ENCODE peak calls at places on chromosomes 16 and 17, in six cellular contexts. One of them, this sample, is unnamed.

GRCh38 chr17:82716383-82717181 is at the start of gene FN3KRP:
- DNase-seq in upper lobe of right lung: peak
- DNase-seq in heart right ventricle: peak
- DNase-seq in fibroblast of mammary gland: peak
- DNase-seq in fibroblast of pulmonary artery: peak
- DNase-seq in hepatocyte: peak
- DNase-seq in this sample: peak

GRCh38 chr17:45302649-45303173 is 14.1 kb downstream of the MAP3K14 start:
- DNase-seq in fibroblast of mammary gland: peak
- DNase-seq in upper lobe of right lung: no peak
- DNase-seq in heart right ventricle: no peak
- DNase-seq in hepatocyte: no peak
- DNase-seq in fibroblast of pulmonary artery: peak
- DNase-seq in this sample: peak

GRCh38 chr16:5642470-5642869 is 544.9 kb upstream of the EEF2KMT start:
- DNase-seq in heart right ventricle: no peak
- DNase-seq in hepatocyte: no peak
- DNase-seq in upper lobe of right lung: no peak
- DNase-seq in fibroblast of mammary gland: no peak
- DNase-seq in fibroblast of pulmonary artery: no peak
- DNase-seq in this sample: no peak

GRCh38 chr16:54633943-54634362 is 296.7 kb upstream of the IRX5 start:
- DNase-seq in upper lobe of right lung: no peak
- DNase-seq in fibroblast of mammary gland: peak
- DNase-seq in heart right ventricle: peak
- DNase-seq in hepatocyte: no peak
- DNase-seq in fibroblast of pulmonary artery: peak
- DNase-seq in this sample: peak

GRCh38 chr17:142102-142661 is 4.8 kb downstream of the SCGB1C2 start:
- DNase-seq in fibroblast of mammary gland: peak
- DNase-seq in upper lobe of right lung: peak
- DNase-seq in hepatocyte: no peak
- DNase-seq in heart right ventricle: peak
- DNase-seq in fibroblast of pulmonary artery: peak
- DNase-seq in this sample: no peak

GRCh38 chr17:6523330-6523729 is 33.0 kb downstream of the PITPNM3 start:
- DNase-seq in fibroblast of mammary gland: peak
- DNase-seq in upper lobe of right lung: peak
- DNase-seq in fibroblast of pulmonary artery: peak
- DNase-seq in hepatocyte: peak
- DNase-seq in heart right ventricle: no peak
- DNase-seq in this sample: peak

GRCh38 chr17:507441-507840 is 154.8 kb upstream of the RPH3AL start:
- DNase-seq in heart right ventricle: no peak
- DNase-seq in upper lobe of right lung: no peak
- DNase-seq in fibroblast of pulmonary artery: no peak
- DNase-seq in hepatocyte: no peak
- DNase-seq in fibroblast of mammary gland: no peak
- DNase-seq in this sample: no peak

GRCh38 chr16:24984101-24984500 is 31.1 kb downstream of the ARHGAP17 start:
- DNase-seq in fibroblast of pulmonary artery: no peak
- DNase-seq in upper lobe of right lung: no peak
- DNase-seq in hepatocyte: no peak
- DNase-seq in heart right ventricle: no peak
- DNase-seq in fibroblast of mammary gland: no peak
- DNase-seq in this sample: no peak

GRCh38 chr17:73644145-73645049 is at the start of gene SDK2:
- DNase-seq in hepatocyte: peak
- DNase-seq in fibroblast of pulmonary artery: no peak
- DNase-seq in fibroblast of mammary gland: no peak
- DNase-seq in heart right ventricle: no peak
- DNase-seq in upper lobe of right lung: peak
- DNase-seq in this sample: no peak

GRCh38 chr16:4194661-4195060 is 47.2 kb downstream of the SRL start:
- DNase-seq in heart right ventricle: no peak
- DNase-seq in fibroblast of pulmonary artery: no peak
- DNase-seq in hepatocyte: no peak
- DNase-seq in fibroblast of mammary gland: no peak
- DNase-seq in upper lobe of right lung: no peak
- DNase-seq in this sample: no peak

GRCh38 chr17:33012522-33013033 is 20.9 kb downstream of the SPACA3 start:
- DNase-seq in fibroblast of pulmonary artery: peak
- DNase-seq in upper lobe of right lung: no peak
- DNase-seq in heart right ventricle: no peak
- DNase-seq in fibroblast of mammary gland: peak
- DNase-seq in hepatocyte: peak
- DNase-seq in this sample: peak

GRCh38 chr17:83162035-83162745 is 82.8 kb downstream of the METRNL start:
- DNase-seq in hepatocyte: no peak
- DNase-seq in heart right ventricle: no peak
- DNase-seq in fibroblast of pulmonary artery: no peak
- DNase-seq in upper lobe of right lung: no peak
- DNase-seq in fibroblast of mammary gland: no peak
- DNase-seq in this sample: no peak

GRCh38 chr16:11639925-11640899 is 28.0 kb upstream of the SNN start:
- DNase-seq in upper lobe of right lung: peak
- DNase-seq in hepatocyte: peak
- DNase-seq in heart right ventricle: peak
- DNase-seq in fibroblast of pulmonary artery: peak
- DNase-seq in fibroblast of mammary gland: peak
- DNase-seq in this sample: peak

GRCh38 chr16:67872131-67872630 is 671 bp upstream of the EDC4 start:
- DNase-seq in heart right ventricle: no peak
- DNase-seq in hepatocyte: no peak
- DNase-seq in fibroblast of mammary gland: no peak
- DNase-seq in fibroblast of pulmonary artery: no peak
- DNase-seq in upper lobe of right lung: no peak
- DNase-seq in this sample: no peak

GRCh38 chr16:90057738-90058173 is 19.4 kb downstream of the PRDM7 start:
- DNase-seq in hepatocyte: peak
- DNase-seq in fibroblast of pulmonary artery: peak
- DNase-seq in fibroblast of mammary gland: peak
- DNase-seq in upper lobe of right lung: no peak
- DNase-seq in heart right ventricle: no peak
- DNase-seq in this sample: peak

GRCh38 chr17:43966276-43966675 is 12.5 kb upstream of the PYY start:
- DNase-seq in upper lobe of right lung: no peak
- DNase-seq in heart right ventricle: no peak
- DNase-seq in fibroblast of pulmonary artery: no peak
- DNase-seq in hepatocyte: no peak
- DNase-seq in fibroblast of mammary gland: no peak
- DNase-seq in this sample: no peak

DNA sequence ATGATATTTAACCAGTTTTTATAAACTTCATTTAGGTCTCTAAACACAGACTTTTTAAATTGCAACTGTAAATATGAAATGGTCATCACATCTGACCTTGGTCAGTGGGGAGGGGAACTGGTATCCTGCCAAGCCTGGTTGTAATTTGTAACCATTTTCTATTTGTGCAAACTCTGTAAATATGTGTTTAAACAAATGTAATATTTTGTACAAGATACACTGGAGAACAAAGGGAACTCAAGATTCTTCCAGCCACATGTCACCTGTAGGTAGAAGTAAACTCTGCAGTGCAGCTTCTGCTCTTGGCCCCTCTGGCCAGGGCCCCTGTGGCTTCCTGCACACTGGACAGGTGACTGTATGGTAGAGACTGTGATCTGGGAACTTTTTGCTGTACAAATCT is 35.8 kb downstream of the AKAP1 start:
- DNase-seq in fibroblast of pulmonary artery: no peak
- DNase-seq in upper lobe of right lung: no peak
- DNase-seq in fibroblast of mammary gland: no peak
- DNase-seq in hepatocyte: no peak
- DNase-seq in heart right ventricle: no peak
- DNase-seq in this sample: no peak
- H3K4me3 ChIP-seq in fibroblast of pulmonary artery: no peak
- H3K4me3 ChIP-seq in upper lobe of right lung: no peak
- H3K4me3 ChIP-seq in fibroblast of mammary gland: no peak
- H3K4me3 ChIP-seq in hepatocyte: no peak
- H3K4me3 ChIP-seq in heart right ventricle: no peak
- H3K4me3 ChIP-seq in this sample: no peak

GRCh38 chr17:13074026-13074425 is 56.2 kb upstream of the ELAC2 start:
- DNase-seq in fibroblast of mammary gland: peak
- DNase-seq in upper lobe of right lung: no peak
- DNase-seq in hepatocyte: no peak
- DNase-seq in heart right ventricle: no peak
- DNase-seq in fibroblast of pulmonary artery: peak
- DNase-seq in this sample: peak

GRCh38 chr17:13073013-13073412 is 55.2 kb upstream of the ELAC2 start:
- DNase-seq in fibroblast of pulmonary artery: no peak
- DNase-seq in fibroblast of mammary gland: no peak
- DNase-seq in upper lobe of right lung: no peak
- DNase-seq in heart right ventricle: no peak
- DNase-seq in hepatocyte: no peak
- DNase-seq in this sample: no peak

GRCh38 chr17:13067629-13068303 is 49.9 kb upstream of the ELAC2 start:
- DNase-seq in fibroblast of pulmonary artery: no peak
- DNase-seq in hepatocyte: no peak
- DNase-seq in heart right ventricle: no peak
- DNase-seq in upper lobe of right lung: no peak
- DNase-seq in fibroblast of mammary gland: peak
- DNase-seq in this sample: no peak

GRCh38 chr17:13070732-13071131 is 52.9 kb upstream of the ELAC2 start:
- DNase-seq in upper lobe of right lung: no peak
- DNase-seq in hepatocyte: no peak
- DNase-seq in fibroblast of pulmonary artery: no peak
- DNase-seq in heart right ventricle: no peak
- DNase-seq in fibroblast of mammary gland: no peak
- DNase-seq in this sample: no peak
- H3K4me3 ChIP-seq in upper lobe of right lung: no peak
- H3K4me3 ChIP-seq in hepatocyte: no peak
- H3K4me3 ChIP-seq in fibroblast of pulmonary artery: no peak
- H3K4me3 ChIP-seq in heart right ventricle: no peak
- H3K4me3 ChIP-seq in fibroblast of mammary gland: no peak
- H3K4me3 ChIP-seq in this sample: no peak

GRCh38 chr17:77665833-77666232 is 292.7 kb upstream of the TNRC6C start:
- DNase-seq in hepatocyte: no peak
- DNase-seq in upper lobe of right lung: no peak
- DNase-seq in fibroblast of pulmonary artery: no peak
- DNase-seq in fibroblast of mammary gland: no peak
- DNase-seq in heart right ventricle: no peak
- DNase-seq in this sample: no peak
- H3K4me3 ChIP-seq in hepatocyte: no peak
- H3K4me3 ChIP-seq in upper lobe of right lung: no peak
- H3K4me3 ChIP-seq in fibroblast of pulmonary artery: no peak
- H3K4me3 ChIP-seq in fibroblast of mammary gland: no peak
- H3K4me3 ChIP-seq in heart right ventricle: no peak
- H3K4me3 ChIP-seq in this sample: no peak

DNA sequence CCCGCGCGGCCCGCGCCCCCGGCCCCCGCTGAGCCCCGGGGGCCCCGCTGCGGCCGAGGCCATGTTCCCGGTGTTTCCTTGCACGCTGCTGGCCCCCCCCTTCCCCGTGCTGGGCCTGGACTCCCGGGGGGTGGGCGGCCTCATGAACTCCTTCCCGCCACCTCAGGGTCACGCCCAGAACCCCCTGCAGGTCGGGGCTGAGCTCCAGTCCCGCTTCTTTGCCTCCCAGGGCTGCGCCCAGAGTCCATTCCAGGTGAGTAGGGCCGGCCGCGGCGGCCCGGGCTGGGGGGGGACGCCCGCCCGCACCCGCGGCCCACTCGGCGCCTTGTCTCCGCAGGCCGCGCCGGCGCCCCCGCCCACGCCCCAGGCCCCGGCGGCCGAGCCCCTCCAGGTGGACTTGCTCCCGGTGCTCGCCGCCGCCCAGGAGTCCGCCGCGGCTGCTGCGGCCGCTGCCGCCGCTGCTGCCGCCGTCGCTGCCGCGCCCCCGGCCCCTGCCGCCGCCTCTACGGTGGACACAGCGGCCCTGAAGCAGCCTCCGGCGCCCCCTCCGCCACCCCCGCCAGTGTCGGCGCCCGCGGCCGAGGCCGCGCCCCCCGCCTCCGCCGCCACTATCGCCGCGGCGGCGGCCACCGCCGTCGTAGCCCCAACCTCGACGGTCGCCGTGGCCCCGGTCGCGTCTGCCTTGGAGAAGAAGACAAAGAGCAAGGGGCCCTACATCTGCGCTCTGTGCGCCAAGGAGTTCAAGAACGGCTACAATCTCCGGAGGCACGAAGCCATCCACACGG is 504 bp downstream of the MAZ start:
- DNase-seq in hepatocyte: peak
- DNase-seq in heart right ventricle: peak
- DNase-seq in fibroblast of pulmonary artery: no peak
- DNase-seq in upper lobe of right lung: peak
- DNase-seq in fibroblast of mammary gland: peak
- DNase-seq in this sample: peak
- H3K4me3 ChIP-seq in hepatocyte: peak
- H3K4me3 ChIP-seq in heart right ventricle: peak
- H3K4me3 ChIP-seq in fibroblast of pulmonary artery: peak
- H3K4me3 ChIP-seq in upper lobe of right lung: peak
- H3K4me3 ChIP-seq in fibroblast of mammary gland: peak
- H3K4me3 ChIP-seq in this sample: peak

GRCh38 chr17:77404812-77405581 is 264.2 kb downstream of the SEC14L1 start:
- DNase-seq in hepatocyte: no peak
- DNase-seq in heart right ventricle: peak
- DNase-seq in fibroblast of mammary gland: peak
- DNase-seq in upper lobe of right lung: peak
- DNase-seq in fibroblast of pulmonary artery: peak
- DNase-seq in this sample: peak
- H3K4me3 ChIP-seq in hepatocyte: no peak
- H3K4me3 ChIP-seq in heart right ventricle: no peak
- H3K4me3 ChIP-seq in fibroblast of mammary gland: no peak
- H3K4me3 ChIP-seq in upper lobe of right lung: peak
- H3K4me3 ChIP-seq in fibroblast of pulmonary artery: no peak
- H3K4me3 ChIP-seq in this sample: no peak

GRCh38 chr16:81780350-81780749 is 1.3 kb downstream of the PLCG2 start:
- DNase-seq in fibroblast of mammary gland: no peak
- DNase-seq in fibroblast of pulmonary artery: no peak
- DNase-seq in hepatocyte: no peak
- DNase-seq in upper lobe of right lung: no peak
- DNase-seq in heart right ventricle: no peak
- DNase-seq in this sample: no peak
- H3K4me3 ChIP-seq in fibroblast of mammary gland: no peak
- H3K4me3 ChIP-seq in fibroblast of pulmonary artery: no peak
- H3K4me3 ChIP-seq in hepatocyte: no peak
- H3K4me3 ChIP-seq in upper lobe of right lung: peak
- H3K4me3 ChIP-seq in heart right ventricle: peak
- H3K4me3 ChIP-seq in this sample: no peak

GRCh38 chr17:4501295-4501949 is 2.7 kb downstream of the SPNS2 start:
- DNase-seq in heart right ventricle: no peak
- DNase-seq in upper lobe of right lung: no peak
- DNase-seq in fibroblast of pulmonary artery: no peak
- DNase-seq in fibroblast of mammary gland: no peak
- DNase-seq in hepatocyte: no peak
- DNase-seq in this sample: no peak
- H3K4me3 ChIP-seq in heart right ventricle: peak
- H3K4me3 ChIP-seq in upper lobe of right lung: peak
- H3K4me3 ChIP-seq in fibroblast of pulmonary artery: no peak
- H3K4me3 ChIP-seq in fibroblast of mammary gland: no peak
- H3K4me3 ChIP-seq in hepatocyte: no peak
- H3K4me3 ChIP-seq in this sample: no peak